ENCODE peak calls at places on chromosomes 7 and 10, in five cellular contexts. B, L, X, F and P are unnamed samples.

GRCh38 chr7:69399038-69399800 is 199.1 kb upstream of the AUTS2 start:
- DNase-seq in B (no peak), L (peak), X (no peak), F (no peak), P (no peak)

GRCh38 chr10:105797234-105797890 is 1156.3 kb downstream of the SORCS3 start:
- DNase-seq in B (peak), L (no peak), X (no peak), F (peak), P (peak)

GRCh38 chr10:88565072-88565471 is 18.0 kb downstream of the RNLS start:
- DNase-seq in B (peak), L (no peak), X (no peak), F (peak), P (no peak)

GRCh38 chr10:69952801-69953200 is 99.8 kb upstream of the MACROH2A2 start:
- DNase-seq in B (no peak), L (peak), X (no peak), F (no peak), P (peak)

GRCh38 chr7:99252166-99252895 is 20.3 kb upstream of the MYH16 start:
- DNase-seq in B (no peak), L (no peak), X (no peak), F (peak), P (no peak)

GRCh38 chr7:92159-92767 is 100.1 kb upstream of the FAM20C start:
- DNase-seq in B (no peak), L (no peak), X (no peak), F (no peak), P (no peak)

GRCh38 chr7:341841-342638 is 52.1 kb downstream of the FOXL3 start:
- DNase-seq in B (no peak), L (no peak), X (peak), F (no peak), P (no peak)

GRCh38 chr10:7622969-7623368 is 43.8 kb downstream of the ITIH5 start:
- DNase-seq in B (no peak), L (no peak), X (no peak), F (peak), P (no peak)

GRCh38 chr10:59892697-59893096 is 13.7 kb downstream of the CCDC6 start:
- DNase-seq in B (no peak), L (no peak), X (no peak), F (no peak), P (no peak)

GRCh38 chr7:36400606-36401005 is 10.9 kb downstream of the ANLN start:
- DNase-seq in B (peak), L (no peak), X (no peak), F (no peak), P (peak)

GRCh38 chr10:87838650-87839049 is 20.6 kb upstream of the ATAD1 start:
- DNase-seq in B (no peak), L (no peak), X (no peak), F (no peak), P (no peak)

GRCh38 chr7:23332193-23332592 is 33.1 kb downstream of the MALSU1 start:
- DNase-seq in B (no peak), L (no peak), X (no peak), F (no peak), P (no peak)

GRCh38 chr10:30818854-30819253 is 189.3 kb upstream of the LYZL2 start:
- DNase-seq in B (no peak), L (no peak), X (no peak), F (no peak), P (no peak)

GRCh38 chr7:151814400-151814914 is 62.5 kb downstream of the PRKAG2 start:
- DNase-seq in B (no peak), L (no peak), X (no peak), F (peak), P (no peak)

GRCh38 chr10:79116801-79117723 is 48.3 kb downstream of the ZMIZ1 start:
- DNase-seq in B (no peak), L (no peak), X (peak), F (peak), P (no peak)

GRCh38 chr10:62456611-62457101 is 82.5 kb downstream of the ZNF365 start:
- DNase-seq in B (no peak), L (peak), X (no peak), F (no peak), P (no peak)

GRCh38 chr7:149774237-149775175 is 1.1 kb upstream of the ZNF467 start:
- DNase-seq in B (no peak), L (no peak), X (no peak), F (peak), P (no peak)

GRCh38 chr7:38751416-38751815 is 120.2 kb upstream of the AMPH start:
- DNase-seq in B (no peak), L (no peak), X (no peak), F (no peak), P (no peak)

GRCh38 chr7:135109976-135110375 is 37.9 kb upstream of the TMEM140 start:
- DNase-seq in B (no peak), L (no peak), X (no peak), F (no peak), P (no peak)

GRCh38 chr10:3090914-3091313 is 23.6 kb downstream of the PFKP start:
- DNase-seq in B (peak), L (no peak), X (no peak), F (peak), P (peak)

GRCh38 chr7:151012921-151013347 is 11.4 kb downstream of the ATG9B start:
- DNase-seq in B (no peak), L (no peak), X (no peak), F (peak), P (no peak)

GRCh38 chr7:156944876-156945275 is 4.6 kb upstream of the NOM1 start:
- DNase-seq in B (no peak), L (no peak), X (no peak), F (no peak), P (no peak)

GRCh38 chr10:9342865-9343450 is 1288.5 kb downstream of the GATA3 start:
- DNase-seq in B (peak), L (peak), X (no peak), F (peak), P (peak)

GRCh38 chr7:121286742-121287699 is 41.8 kb upstream of the WNT16 start:
- DNase-seq in B (no peak), L (no peak), X (no peak), F (no peak), P (no peak)

GRCh38 chr10:58266003-58266825 is 1.5 kb downstream of the IPMK start:
- DNase-seq in B (no peak), L (no peak), X (peak), F (peak), P (no peak)

GRCh38 chr10:77455538-77455937 is 182.1 kb downstream of the KCNMA1 start:
- DNase-seq in B (no peak), L (no peak), X (no peak), F (no peak), P (no peak)

GRCh38 chr10:110725809-110726641 is 81.9 kb downstream of the RBM20 start:
- DNase-seq in B (no peak), L (no peak), X (peak), F (peak), P (no peak)

GRCh38 chr7:158804335-158804734 is 25.0 kb downstream of the ESYT2 start:
- DNase-seq in B (no peak), L (no peak), X (no peak), F (no peak), P (no peak)

GRCh38 chr7:139842414-139843210 is 13.5 kb downstream of the TBXAS1 start:
- DNase-seq in B (no peak), L (no peak), X (no peak), F (no peak), P (no peak)

GRCh38 chr7:99440195-99440594 is 1.5 kb downstream of the CPSF4 start:
- DNase-seq in B (no peak), L (peak), X (no peak), F (no peak), P (no peak)

GRCh38 chr7:138608292-138608691 is 92.9 kb downstream of the SVOPL start:
- DNase-seq in B (no peak), L (no peak), X (no peak), F (no peak), P (no peak)

GRCh38 chr7:128591705-128592104 is 80.4 kb upstream of the GARIN1A start:
- DNase-seq in B (no peak), L (no peak), X (no peak), F (no peak), P (no peak)

GRCh38 chr7:24967696-24968095 is 12.3 kb downstream of the OSBPL3 start:
- DNase-seq in B (no peak), L (no peak), X (no peak), F (no peak), P (no peak)

GRCh38 chr10:95243318-95243617 is 47.5 kb downstream of the PDLIM1 start:
- DNase-seq in B (no peak), L (no peak), X (no peak), F (no peak), P (no peak)
- TF ChIP-seq CTCF in B (no peak), L (no peak), X (no peak), F (no peak), P (no peak)

DNA sequence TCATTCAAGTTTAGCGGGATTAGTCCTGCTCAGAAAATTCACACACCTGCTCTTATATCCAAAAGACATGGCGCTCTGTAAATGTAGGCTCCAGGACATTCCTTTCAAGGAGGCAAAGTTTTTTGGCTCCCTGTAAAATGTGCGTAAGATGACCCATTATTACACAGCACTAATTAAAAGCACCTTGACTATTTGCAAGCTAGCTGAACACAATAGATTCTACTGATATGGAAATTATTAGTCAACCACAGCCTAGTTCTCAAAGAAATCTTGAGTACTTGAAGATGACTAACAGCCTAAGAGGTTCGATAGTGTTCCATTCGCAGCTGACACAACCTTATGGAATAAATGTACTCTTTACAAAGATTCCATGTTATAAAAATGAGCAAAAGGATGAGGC is 175.2 kb downstream of the BMPER start:
- DNase-seq in B (no peak), L (peak), X (no peak), F (no peak), P (no peak)
- H3K4me3 ChIP-seq in B (no peak), L (no peak), X (no peak), F (no peak), P (no peak)

GRCh38 chr10:96473866-96474265 is 39.9 kb downstream of the TLL2 start:
- DNase-seq in B (no peak), L (no peak), X (no peak), F (no peak), P (peak)

GRCh38 chr10:96468845-96469244 is 44.9 kb downstream of the TLL2 start:
- DNase-seq in B (no peak), L (no peak), X (no peak), F (no peak), P (no peak)

GRCh38 chr10:96465599-96465998 is 48.1 kb downstream of the TLL2 start:
- DNase-seq in B (no peak), L (no peak), X (no peak), F (no peak), P (no peak)

DNA sequence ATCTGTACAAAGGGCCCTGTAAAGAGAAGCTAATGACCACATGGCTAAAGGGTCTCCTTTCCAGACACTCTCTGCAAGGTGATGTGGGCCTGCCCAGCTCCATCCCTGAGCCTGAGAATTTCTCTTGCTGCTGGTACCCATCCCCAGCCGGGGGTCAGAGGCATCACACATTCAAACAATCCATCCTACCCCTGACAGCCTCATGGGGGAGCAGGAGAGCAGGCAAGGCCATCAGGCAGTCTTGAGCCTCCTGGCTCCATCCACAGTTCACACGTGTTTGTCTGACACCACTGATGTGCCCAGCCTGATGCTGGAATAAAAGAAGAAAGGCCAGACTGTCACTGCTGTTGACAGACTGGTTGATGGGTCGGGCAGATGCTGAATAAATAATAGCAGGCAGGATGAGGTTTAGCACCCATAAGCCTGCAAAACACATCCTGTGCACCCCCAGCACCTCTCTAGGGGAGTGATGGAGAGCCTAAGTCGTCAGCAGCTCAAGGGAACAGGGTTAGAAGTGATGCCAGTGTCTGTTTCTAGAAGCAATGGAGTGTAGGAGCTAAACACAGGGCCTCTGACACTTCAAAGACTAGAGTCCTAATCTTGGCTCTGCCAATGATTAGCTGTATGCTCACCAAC is 43.5 kb downstream of the TLL2 start:
- DNase-seq in B (no peak), L (peak), X (no peak), F (peak), P (no peak)
- TF ChIP-seq CTCF in B (peak), L (peak), X (peak), F (peak), P (peak)

DNA sequence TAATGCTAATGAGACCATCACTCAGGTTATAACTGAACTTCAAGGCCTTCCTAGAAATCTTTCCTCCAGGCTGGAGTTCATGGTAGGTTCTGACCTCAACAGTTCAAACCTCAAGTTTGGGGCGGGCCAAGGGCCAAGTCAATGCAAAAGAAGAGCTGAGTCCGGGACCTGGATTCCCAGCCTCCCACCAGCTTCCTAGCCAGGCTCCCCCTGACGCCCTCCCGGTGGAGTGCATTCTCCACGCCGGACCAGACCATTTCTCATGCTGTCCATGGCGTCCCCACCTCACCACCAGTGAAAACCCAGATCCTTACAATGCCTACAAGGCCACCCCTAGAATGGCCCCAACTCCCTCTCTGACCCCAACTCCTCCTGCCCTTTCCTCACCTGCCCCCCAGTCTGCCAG is 834 bp upstream of the PDLIM1 start:
- DNase-seq in B (no peak), L (no peak), X (no peak), F (no peak), P (no peak)
- H3K4me3 ChIP-seq in B (no peak), L (no peak), X (no peak), F (no peak), P (no peak)

GRCh38 chr7:15007507-15007906 is 105.0 kb upstream of the DGKB start:
- DNase-seq in B (no peak), L (no peak), X (no peak), F (peak), P (no peak)
- TF ChIP-seq CTCF in B (peak), L (peak), X (no peak), F (peak), P (peak)

DNA sequence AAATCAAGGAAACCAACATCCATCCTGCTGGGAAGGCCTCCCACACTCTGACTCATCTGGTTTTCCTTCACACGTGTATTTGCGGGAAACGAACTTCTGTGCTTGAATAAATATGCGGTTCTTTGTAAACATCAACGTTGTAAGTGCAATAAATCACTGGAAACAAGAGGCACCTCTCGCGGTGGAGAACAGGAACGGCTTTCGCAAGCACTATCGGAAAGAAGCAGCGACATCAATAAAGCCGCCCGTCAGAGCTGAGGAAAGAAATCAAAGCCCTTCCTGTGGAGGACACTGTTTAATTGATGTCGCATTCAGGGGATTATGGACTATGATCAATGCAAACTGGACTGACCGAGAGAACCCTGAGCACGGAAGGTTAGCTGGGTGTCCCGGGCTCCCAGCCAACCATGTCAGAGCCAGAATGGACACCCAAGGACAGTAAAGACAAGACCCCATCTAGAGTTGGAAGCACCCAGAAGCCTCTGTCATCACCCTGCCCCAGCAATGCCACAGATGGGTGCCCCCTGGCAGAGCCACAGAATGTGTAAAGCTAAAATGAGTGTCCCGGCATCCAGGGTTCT is 37.6 kb downstream of the OAT start:
- DNase-seq in B (no peak), L (no peak), X (no peak), F (no peak), P (no peak)
- H3K4me3 ChIP-seq in B (no peak), L (no peak), X (no peak), F (no peak), P (no peak)

GRCh38 chr10:120634629-120635028 is 177.6 kb downstream of the PLPP4 start:
- DNase-seq in B (no peak), L (no peak), X (no peak), F (peak), P (no peak)
- TF ChIP-seq CTCF in B (no peak), L (peak), X (no peak), F (no peak), P (peak)

DNA sequence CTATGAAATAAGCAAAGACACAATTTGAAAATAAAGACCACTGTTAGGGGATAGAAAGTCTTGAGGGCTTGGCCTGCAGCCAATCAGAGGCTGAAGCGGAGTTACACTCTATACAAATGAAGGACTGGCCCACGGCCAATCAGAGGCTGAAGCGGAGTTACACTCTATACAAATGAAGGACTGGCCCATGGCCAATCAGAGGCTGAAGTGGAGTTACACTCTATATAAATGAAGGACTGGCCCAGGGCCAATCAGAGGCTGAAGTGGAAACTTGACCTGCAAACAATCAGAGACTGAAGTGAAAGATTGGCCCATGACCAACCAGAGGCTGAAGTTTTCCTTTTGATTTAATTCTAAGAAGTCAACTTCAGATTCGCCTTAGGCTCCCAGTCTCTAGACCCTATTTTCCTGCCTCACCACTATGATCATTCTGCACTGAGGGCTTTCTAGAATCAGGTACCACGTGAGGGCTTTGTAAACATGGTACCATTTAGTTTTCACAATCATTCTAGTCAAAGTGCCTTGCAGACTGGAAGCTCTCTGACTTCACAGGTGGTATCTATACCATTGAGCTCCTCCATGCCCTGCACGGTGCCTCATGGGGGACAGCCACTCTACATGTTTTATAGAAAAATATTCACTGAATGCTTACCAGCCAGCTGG is 106.6 kb downstream of the ABLIM1 start:
- DNase-seq in B (no peak), L (no peak), X (no peak), F (no peak), P (no peak)
- H3K4me3 ChIP-seq in B (no peak), L (no peak), X (no peak), F (no peak), P (no peak)